ENCODE peak calls at places on chromosomes 13 and 19, in five cellular contexts. X, U, C, F and V are unnamed samples.

GRCh38 chr19:46546194-46546896 is 50.7 kb upstream of the PNMA8B start:
- DNase-seq in C (no peak), U (peak), F (no peak), X (no peak), V (no peak)

GRCh38 chr19:54893406-54893805 is 12.5 kb upstream of the NCR1 start:
- DNase-seq in U (no peak), C (no peak), X (no peak), F (no peak), V (no peak)

GRCh38 chr19:39498262-39499081 is at the start of gene DLL3:
- DNase-seq in F (peak), U (peak), C (peak), X (no peak), V (no peak)

GRCh38 chr13:113400621-113401451 is 36.9 kb upstream of the GRTP1 start:
- DNase-seq in F (peak), X (no peak), C (no peak), U (peak), V (no peak)

GRCh38 chr13:65339236-65339635 is 1890.9 kb downstream of the PCDH9 start:
- DNase-seq in X (no peak), U (no peak), F (no peak), C (no peak), V (no peak)

GRCh38 chr13:34730966-34731365 is 211.1 kb upstream of the NBEA start:
- DNase-seq in X (no peak), F (no peak), C (no peak), U (no peak), V (no peak)

GRCh38 chr19:40687525-40688016 is 2.9 kb downstream of the NUMBL start:
- DNase-seq in C (peak), X (no peak), U (no peak), F (no peak), V (peak)

GRCh38 chr13:44818016-44818415 is 171.3 kb downstream of the NUFIP1 start:
- DNase-seq in X (no peak), C (no peak), U (no peak), F (no peak), V (no peak)

GRCh38 chr19:30095171-30095570 is 153.1 kb downstream of the URI1 start:
- DNase-seq in U (no peak), F (no peak), X (no peak), C (no peak), V (no peak)

GRCh38 chr13:90872491-90873025 is 474.9 kb upstream of the MIR17HG start:
- DNase-seq in F (no peak), U (no peak), C (no peak), X (no peak), V (no peak)

GRCh38 chr13:32323912-32324311 is 8.6 kb downstream of the BRCA2 start:
- DNase-seq in F (no peak), U (no peak), X (no peak), C (no peak), V (no peak)

GRCh38 chr19:8025321-8025720 is 19.9 kb upstream of the ELAVL1 start:
- DNase-seq in U (no peak), C (no peak), F (no peak), X (no peak), V (no peak)

GRCh38 chr19:20359933-20360720 is 193.1 kb downstream of the ZNF486 start:
- DNase-seq in U (no peak), F (no peak), X (no peak), C (no peak), V (no peak)

GRCh38 chr19:45144431-45145269 is 16.1 kb downstream of the NKPD1 start:
- DNase-seq in U (no peak), F (no peak), C (peak), X (no peak), V (no peak)

GRCh38 chr19:38989066-38989605 is 13.6 kb upstream of the FBXO17 start:
- DNase-seq in F (no peak), U (peak), X (no peak), C (no peak), V (no peak)

GRCh38 chr19:39350156-39350555 is 7.9 kb downstream of the SAMD4B start:
- DNase-seq in F (no peak), C (no peak), U (no peak), X (no peak), V (no peak)

GRCh38 chr19:3503036-3503572 is 2.6 kb upstream of the DOHH start:
- DNase-seq in X (no peak), U (no peak), C (no peak), F (no peak), V (no peak)

GRCh38 chr13:57507752-57508463 is 123.6 kb upstream of the PCDH17 start:
- DNase-seq in U (no peak), F (no peak), C (no peak), X (no peak), V (no peak)

GRCh38 chr13:61810065-61810464 is 394.4 kb upstream of the PCDH20 start:
- DNase-seq in X (no peak), C (no peak), U (no peak), F (no peak), V (no peak)

GRCh38 chr19:1512671-1513491 is at the start of gene ADAMTSL5:
- DNase-seq in X (peak), U (no peak), F (no peak), C (peak), V (peak)

GRCh38 chr13:102584423-102584822 is 12.4 kb upstream of the TPP2 start:
- DNase-seq in U (peak), X (no peak), F (no peak), C (no peak), V (no peak)

GRCh38 chr13:31199849-31200635 is at the start of gene B3GLCT:
- DNase-seq in F (peak), X (peak), C (peak), U (peak), V (peak)

GRCh38 chr13:59086147-59086546 is 1077.6 kb downstream of the DIAPH3 start:
- DNase-seq in X (no peak), F (no peak), U (no peak), C (no peak), V (no peak)

GRCh38 chr19:35267818-35268545 is 780 bp upstream of the USF2 start:
- DNase-seq in F (peak), X (peak), C (peak), U (peak), V (peak)

GRCh38 chr19:51006406-51006805 is 5.0 kb upstream of the KLK8 start:
- DNase-seq in X (no peak), C (no peak), F (no peak), U (no peak), V (no peak)

GRCh38 chr19:51102991-51103390 is 5.2 kb downstream of the CTU1 start:
- DNase-seq in C (no peak), F (no peak), U (no peak), X (no peak), V (no peak)

GRCh38 chr19:23817519-23817918 is 58.8 kb upstream of the ZNF681 start:
- DNase-seq in U (peak), C (no peak), F (peak), X (no peak), V (no peak)

GRCh38 chr19:45812297-45812696 is 2.8 kb downstream of the RSPH6A start:
- DNase-seq in X (no peak), U (no peak), C (no peak), F (no peak), V (no peak)

GRCh38 chr19:53991224-53992113 is at the start of gene CACNG6:
- DNase-seq in U (no peak), F (peak), X (no peak), C (peak), V (no peak)